ENCODE peak calls at places on chromosomes 16 and 17, in seven cellular contexts. V is stimulated activated CD8-positive, alpha-beta memory T cell treated with anti-CD3 and anti-CD28 coated beads, Interleukin-7, amount 100 ng/mL, for 24 hours; M is body of pancreas; R is memory B cell; G is uterus; B is AG08395; K is activated T-cell treated with anti-CD3 and anti-CD28 coated beads for 48 hours. S is an unnamed sample.

GRCh38 chr16:6643083-6643686 is 689.5 kb upstream of the RBFOX1 start:
- DNase-seq in M (peak), K (peak), V (peak), B (peak), R (peak), G (no peak), S (peak)

GRCh38 chr17:72270530-72270929 is 149.7 kb downstream of the SOX9 start:
- DNase-seq in K (no peak), V (no peak), R (no peak), B (peak), M (no peak), G (no peak), S (no peak)

GRCh38 chr16:57514891-57515600 is 21.3 kb downstream of the CCDC102A start:
- DNase-seq in B (no peak), V (no peak), M (no peak), K (no peak), R (no peak), G (peak), S (no peak)

GRCh38 chr17:50301891-50302584 is 27.8 kb downstream of the TMEM92 start:
- DNase-seq in M (no peak), K (no peak), R (no peak), G (no peak), V (no peak), B (no peak), S (no peak)

GRCh38 chr17:81025756-81026155 is 9.2 kb upstream of the BAIAP2 start:
- DNase-seq in R (no peak), G (no peak), K (no peak), M (no peak), B (no peak), V (no peak), S (no peak)

GRCh38 chr17:61532818-61533217 is 58.2 kb downstream of the NACA2 start:
- DNase-seq in M (no peak), R (no peak), G (no peak), K (no peak), V (no peak), B (no peak), S (no peak)

GRCh38 chr16:52597772-52598483 is 51.0 kb upstream of the TOX3 start:
- DNase-seq in M (peak), K (no peak), R (no peak), B (no peak), V (no peak), G (no peak), S (no peak)

GRCh38 chr16:2308089-2308962 is 32.2 kb downstream of the ABCA3 start:
- DNase-seq in R (no peak), M (no peak), K (no peak), V (no peak), B (no peak), G (no peak), S (no peak)

GRCh38 chr16:3695610-3696369 is 21.5 kb downstream of the TRAP1 start:
- DNase-seq in R (no peak), V (no peak), M (peak), G (no peak), K (no peak), B (no peak), S (no peak)

GRCh38 chr16:21166561-21166961 is 8.1 kb downstream of the LDAF1 start:
- DNase-seq in R (no peak), G (no peak), B (no peak), K (no peak), V (no peak), M (no peak), S (no peak)

GRCh38 chr17:58606934-58607333 is 84.9 kb downstream of the TEX14 start:
- DNase-seq in B (no peak), V (no peak), K (no peak), G (no peak), R (no peak), M (no peak), S (no peak)

GRCh38 chr16:19463468-19464315 is 46.0 kb downstream of the TMC5 start:
- DNase-seq in G (no peak), V (no peak), K (no peak), R (no peak), M (no peak), B (no peak), S (no peak)

GRCh38 chr16:4452674-4453073 is 21.8 kb downstream of the NMRAL1 start:
- DNase-seq in R (no peak), B (no peak), K (no peak), G (no peak), M (no peak), V (no peak), S (no peak)

GRCh38 chr17:41360291-41360995 is 9.2 kb downstream of the KRT33B start:
- DNase-seq in M (no peak), B (peak), R (no peak), G (no peak), V (no peak), K (no peak), S (no peak)